ENCODE peak calls at places on chromosomes 13 and 19, in five cellular contexts. One of them, this sample, is unnamed.

GRCh38 chr19:44430956-44431355 is 17.3 kb downstream of the ZNF229 start:
- DNase-seq in upper lobe of left lung: no peak
- DNase-seq in spleen: no peak
- DNase-seq in breast epithelium: no peak
- DNase-seq in vagina: no peak
- DNase-seq in this sample: no peak

GRCh38 chr13:102571075-102571474 is 25.7 kb upstream of the TPP2 start:
- DNase-seq in spleen: no peak
- DNase-seq in breast epithelium: no peak
- DNase-seq in vagina: no peak
- DNase-seq in upper lobe of left lung: no peak
- DNase-seq in this sample: no peak

GRCh38 chr19:50983625-50984292 is at the start of gene KLK7:
- DNase-seq in vagina: no peak
- DNase-seq in upper lobe of left lung: no peak
- DNase-seq in breast epithelium: no peak
- DNase-seq in spleen: no peak
- DNase-seq in this sample: no peak

GRCh38 chr19:41987141-41987860 is 6.7 kb downstream of the ATP1A3 start:
- DNase-seq in spleen: no peak
- DNase-seq in upper lobe of left lung: no peak
- DNase-seq in vagina: no peak
- DNase-seq in breast epithelium: no peak
- DNase-seq in this sample: no peak

GRCh38 chr13:73903561-73903960 is 230.6 kb downstream of the KLF12 start:
- DNase-seq in breast epithelium: no peak
- DNase-seq in vagina: no peak
- DNase-seq in spleen: no peak
- DNase-seq in upper lobe of left lung: no peak
- DNase-seq in this sample: no peak

GRCh38 chr19:31448221-31448657 is 99.0 kb upstream of the TSHZ3 start:
- DNase-seq in upper lobe of left lung: no peak
- DNase-seq in vagina: no peak
- DNase-seq in breast epithelium: peak; percentile 43
- DNase-seq in spleen: no peak
- DNase-seq in this sample: peak; percentile 92

GRCh38 chr19:38442736-38443135 is 9.2 kb downstream of the RYR1 start:
- DNase-seq in breast epithelium: no peak
- DNase-seq in vagina: no peak
- DNase-seq in spleen: no peak
- DNase-seq in upper lobe of left lung: no peak
- DNase-seq in this sample: no peak

GRCh38 chr19:30111456-30111855 is 169.4 kb downstream of the URI1 start:
- DNase-seq in spleen: no peak
- DNase-seq in vagina: no peak
- DNase-seq in upper lobe of left lung: no peak
- DNase-seq in breast epithelium: no peak
- DNase-seq in this sample: no peak

GRCh38 chr13:40662866-40663265 is 3.6 kb downstream of the FOXO1 start:
- DNase-seq in vagina: no peak
- DNase-seq in breast epithelium: no peak
- DNase-seq in spleen: no peak
- DNase-seq in upper lobe of left lung: no peak
- DNase-seq in this sample: no peak

GRCh38 chr19:6230991-6231448 is 48.8 kb downstream of the MLLT1 start:
- DNase-seq in spleen: peak; percentile 41
- DNase-seq in breast epithelium: no peak
- DNase-seq in vagina: no peak
- DNase-seq in upper lobe of left lung: peak; percentile 49
- DNase-seq in this sample: no peak

GRCh38 chr13:35228536-35228935 is 248.0 kb downstream of the MAB21L1 start:
- DNase-seq in upper lobe of left lung: no peak
- DNase-seq in breast epithelium: no peak
- DNase-seq in vagina: no peak
- DNase-seq in spleen: no peak
- DNase-seq in this sample: no peak

GRCh38 chr19:48332662-48333466 is 7.5 kb downstream of the EMP3 start:
- DNase-seq in breast epithelium: peak; percentile 96
- DNase-seq in vagina: peak; percentile 96
- DNase-seq in upper lobe of left lung: peak; percentile 80
- DNase-seq in spleen: peak; percentile 98
- DNase-seq in this sample: peak; percentile 98
- H3K27ac ChIP-seq in breast epithelium: peak overlapping the region; percentile 88
- H3K27ac ChIP-seq in vagina: peak overlapping the region; percentile 82
- H3K27ac ChIP-seq in upper lobe of left lung: peak overlapping the region; percentile 84
- H3K27ac ChIP-seq in spleen: peak overlapping the region; percentile 99
- H3K27ac ChIP-seq in this sample: peak overlapping the region; percentile 88

DNA sequence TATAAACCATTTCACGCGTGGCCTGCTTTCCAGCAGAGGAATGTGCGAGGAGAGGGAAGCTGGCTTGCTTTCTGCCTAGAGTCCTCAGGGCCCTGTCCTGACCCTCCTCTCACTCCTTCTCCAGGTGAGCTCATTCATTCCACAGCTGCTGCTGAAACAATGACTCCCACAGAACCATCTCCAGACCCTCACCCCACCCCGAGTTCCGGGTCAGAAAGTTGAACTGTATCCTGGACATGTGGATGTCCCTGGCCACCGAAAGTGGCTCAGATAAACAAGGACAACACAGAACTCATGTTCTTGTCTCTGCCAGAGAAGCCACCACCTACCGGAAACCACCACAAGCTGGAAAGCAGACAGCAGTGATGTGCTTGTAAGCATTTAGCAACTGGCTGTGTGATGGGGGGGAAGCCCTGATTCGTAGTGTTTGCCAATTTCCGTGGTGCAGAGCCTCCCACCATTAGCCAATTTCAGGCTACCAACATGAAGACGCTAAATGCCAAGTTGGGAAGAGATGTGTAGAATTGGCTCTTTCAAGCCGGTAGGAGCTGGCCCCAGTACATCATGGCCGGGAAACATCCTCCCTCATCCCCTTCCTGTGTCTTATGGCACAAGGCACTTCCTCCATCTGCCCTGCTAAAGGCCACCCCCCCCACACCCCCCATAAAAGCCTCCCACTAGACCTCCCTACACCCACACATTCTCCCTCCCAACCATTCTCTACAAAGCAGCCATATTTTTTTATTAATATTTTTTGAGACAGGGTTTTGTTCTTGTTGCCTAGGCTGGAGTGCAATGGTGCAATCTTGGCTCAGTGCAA is 5.0 kb downstream of the SYCE2 start:
- DNase-seq in spleen: peak; percentile 84
- DNase-seq in upper lobe of left lung: no peak
- DNase-seq in vagina: no peak
- DNase-seq in breast epithelium: peak; percentile 65
- DNase-seq in this sample: no peak
- TF ChIP-seq POLR2A in spleen: no peak
- TF ChIP-seq POLR2A in upper lobe of left lung: no peak
- TF ChIP-seq POLR2A in vagina: no peak
- TF ChIP-seq POLR2A in breast epithelium: no peak
- TF ChIP-seq POLR2A in this sample: no peak

GRCh38 chr13:113880651-113881611 is 17.1 kb upstream of the GAS6 start:
- DNase-seq in vagina: peak; percentile 82
- DNase-seq in breast epithelium: peak; percentile 79
- DNase-seq in upper lobe of left lung: no peak
- DNase-seq in spleen: no peak
- DNase-seq in this sample: peak; percentile 80
- TF ChIP-seq POLR2AphosphoS5 in vagina: no peak
- TF ChIP-seq POLR2AphosphoS5 in breast epithelium: no peak
- TF ChIP-seq POLR2AphosphoS5 in upper lobe of left lung: peak; percentile 56
- TF ChIP-seq POLR2AphosphoS5 in spleen: no peak
- TF ChIP-seq POLR2AphosphoS5 in this sample: no peak

GRCh38 chr19:583198-583967 is 6.3 kb upstream of the HCN2 start:
- DNase-seq in vagina: no peak
- DNase-seq in breast epithelium: no peak
- DNase-seq in upper lobe of left lung: peak; percentile 61
- DNase-seq in spleen: no peak
- DNase-seq in this sample: no peak

GRCh38 chr19:585551-586110 is 4.0 kb upstream of the HCN2 start:
- DNase-seq in vagina: no peak
- DNase-seq in spleen: no peak
- DNase-seq in breast epithelium: no peak
- DNase-seq in upper lobe of left lung: peak; percentile 37
- DNase-seq in this sample: no peak

GRCh38 chr19:582497-583197 is 7.0 kb upstream of the HCN2 start:
- DNase-seq in vagina: no peak
- DNase-seq in spleen: no peak
- DNase-seq in upper lobe of left lung: peak; percentile 76
- DNase-seq in breast epithelium: no peak
- DNase-seq in this sample: no peak

GRCh38 chr19:583968-584239 is 5.8 kb upstream of the HCN2 start:
- DNase-seq in breast epithelium: no peak
- DNase-seq in vagina: no peak
- DNase-seq in upper lobe of left lung: no peak
- DNase-seq in spleen: no peak
- DNase-seq in this sample: no peak

GRCh38 chr19:584240-585001 is 5.3 kb upstream of the HCN2 start:
- DNase-seq in vagina: no peak
- DNase-seq in breast epithelium: no peak
- DNase-seq in upper lobe of left lung: peak; percentile 93
- DNase-seq in spleen: peak; percentile 89
- DNase-seq in this sample: no peak
- H3K27ac ChIP-seq in vagina: no peak overlapping the region
- H3K27ac ChIP-seq in breast epithelium: no peak overlapping the region
- H3K27ac ChIP-seq in upper lobe of left lung: no peak overlapping the region
- H3K27ac ChIP-seq in spleen: no peak overlapping the region
- H3K27ac ChIP-seq in this sample: no peak overlapping the region

DNA sequence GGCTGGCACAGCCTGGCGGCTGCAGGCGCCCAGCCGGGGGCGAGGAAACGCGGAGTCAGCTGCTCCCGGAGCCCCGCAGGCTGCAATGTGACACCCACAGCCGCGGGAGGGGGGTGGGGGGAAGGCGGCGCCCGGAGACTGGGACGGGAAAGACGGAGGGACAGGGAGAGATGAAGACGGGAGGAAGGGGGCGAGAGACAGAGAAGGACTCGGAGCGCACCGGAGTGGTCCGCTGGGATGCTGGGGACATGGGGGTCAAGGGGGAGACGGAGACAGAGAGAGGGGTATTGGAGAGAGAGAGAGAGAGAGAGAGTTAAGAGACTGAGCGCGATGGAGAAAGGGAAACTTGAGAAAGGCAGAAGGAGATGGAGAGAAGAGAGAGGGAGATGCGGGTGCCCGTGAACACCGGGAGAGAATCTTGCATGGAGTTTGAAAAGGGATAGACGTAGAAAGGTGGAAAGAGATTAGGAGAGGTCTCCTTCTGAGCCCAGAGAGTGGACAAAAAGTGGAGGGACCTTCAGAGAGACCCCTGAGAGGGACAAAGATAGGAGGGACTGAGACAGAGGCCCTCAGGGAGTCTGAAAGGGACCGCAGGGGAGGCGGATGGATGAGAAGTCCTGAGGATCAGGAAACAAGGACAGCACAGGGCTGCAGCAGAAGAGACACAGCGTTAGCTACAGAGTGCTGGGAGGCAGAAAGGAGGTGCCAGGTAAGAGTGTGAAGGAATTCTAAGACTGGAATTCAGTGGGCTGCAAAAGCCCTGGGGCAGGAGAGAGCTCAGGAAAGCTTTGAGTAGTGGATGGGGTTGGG is 1.0 kb downstream of the SCN1B start:
- DNase-seq in upper lobe of left lung: peak; percentile 88
- DNase-seq in breast epithelium: no peak
- DNase-seq in vagina: no peak
- DNase-seq in spleen: no peak
- DNase-seq in this sample: no peak
- TF ChIP-seq POLR2A in upper lobe of left lung: no peak
- TF ChIP-seq POLR2A in breast epithelium: no peak
- TF ChIP-seq POLR2A in vagina: no peak
- TF ChIP-seq POLR2A in spleen: no peak
- TF ChIP-seq POLR2A in this sample: no peak

GRCh38 chr19:49488863-49489537 is 1.6 kb downstream of the RPL13A start:
- DNase-seq in breast epithelium: no peak
- DNase-seq in upper lobe of left lung: no peak
- DNase-seq in vagina: no peak
- DNase-seq in spleen: no peak
- DNase-seq in this sample: no peak
- TF ChIP-seq POLR2AphosphoS5 in breast epithelium: no peak
- TF ChIP-seq POLR2AphosphoS5 in upper lobe of left lung: no peak
- TF ChIP-seq POLR2AphosphoS5 in vagina: no peak
- TF ChIP-seq POLR2AphosphoS5 in spleen: no peak
- TF ChIP-seq POLR2AphosphoS5 in this sample: no peak

GRCh38 chr19:17470204-17470841 is at the start of gene SLC27A1:
- DNase-seq in vagina: peak; percentile 92
- DNase-seq in breast epithelium: peak; percentile 100
- DNase-seq in upper lobe of left lung: peak; percentile 97
- DNase-seq in spleen: peak; percentile 97
- DNase-seq in this sample: peak; percentile 100
- H3K27ac ChIP-seq in vagina: peak within 1 kb of the TSS; percentile 93
- H3K27ac ChIP-seq in breast epithelium: peak within 1 kb of the TSS; percentile 97
- H3K27ac ChIP-seq in upper lobe of left lung: peak within 1 kb of the TSS; percentile 70
- H3K27ac ChIP-seq in spleen: peak within 1 kb of the TSS; percentile 83
- H3K27ac ChIP-seq in this sample: peak within 1 kb of the TSS; percentile 92

GRCh38 chr19:55487884-55488687 is at the start of gene SSC5D:
- DNase-seq in vagina: no peak
- DNase-seq in upper lobe of left lung: no peak
- DNase-seq in breast epithelium: no peak
- DNase-seq in spleen: no peak
- DNase-seq in this sample: no peak

GRCh38 chr19:55491546-55492360 is 3.5 kb downstream of the SSC5D start:
- DNase-seq in breast epithelium: no peak
- DNase-seq in vagina: no peak
- DNase-seq in upper lobe of left lung: peak; percentile 67
- DNase-seq in spleen: no peak
- DNase-seq in this sample: no peak

GRCh38 chr19:55488986-55489710 is 912 bp downstream of the SSC5D start:
- DNase-seq in spleen: no peak
- DNase-seq in vagina: no peak
- DNase-seq in breast epithelium: no peak
- DNase-seq in upper lobe of left lung: peak; percentile 82
- DNase-seq in this sample: no peak

GRCh38 chr19:55490478-55491436 is 2.5 kb downstream of the SSC5D start:
- DNase-seq in spleen: no peak
- DNase-seq in vagina: no peak
- DNase-seq in upper lobe of left lung: peak; percentile 83
- DNase-seq in breast epithelium: no peak
- DNase-seq in this sample: no peak

GRCh38 chr19:55489711-55490477 is 1.7 kb downstream of the SSC5D start:
- DNase-seq in breast epithelium: no peak
- DNase-seq in upper lobe of left lung: no peak
- DNase-seq in vagina: no peak
- DNase-seq in spleen: no peak
- DNase-seq in this sample: no peak
- TF ChIP-seq POLR2A in breast epithelium: no peak
- TF ChIP-seq POLR2A in upper lobe of left lung: no peak
- TF ChIP-seq POLR2A in vagina: no peak
- TF ChIP-seq POLR2A in spleen: no peak
- TF ChIP-seq POLR2A in this sample: no peak

GRCh38 chr13:33184530-33184929 is 101.0 kb downstream of the STARD13 start:
- DNase-seq in upper lobe of left lung: no peak
- DNase-seq in vagina: no peak
- DNase-seq in spleen: no peak
- DNase-seq in breast epithelium: no peak
- DNase-seq in this sample: no peak
- TF ChIP-seq POLR2AphosphoS5 in upper lobe of left lung: no peak
- TF ChIP-seq POLR2AphosphoS5 in vagina: no peak
- TF ChIP-seq POLR2AphosphoS5 in spleen: no peak
- TF ChIP-seq POLR2AphosphoS5 in breast epithelium: no peak
- TF ChIP-seq POLR2AphosphoS5 in this sample: peak; percentile 47

DNA sequence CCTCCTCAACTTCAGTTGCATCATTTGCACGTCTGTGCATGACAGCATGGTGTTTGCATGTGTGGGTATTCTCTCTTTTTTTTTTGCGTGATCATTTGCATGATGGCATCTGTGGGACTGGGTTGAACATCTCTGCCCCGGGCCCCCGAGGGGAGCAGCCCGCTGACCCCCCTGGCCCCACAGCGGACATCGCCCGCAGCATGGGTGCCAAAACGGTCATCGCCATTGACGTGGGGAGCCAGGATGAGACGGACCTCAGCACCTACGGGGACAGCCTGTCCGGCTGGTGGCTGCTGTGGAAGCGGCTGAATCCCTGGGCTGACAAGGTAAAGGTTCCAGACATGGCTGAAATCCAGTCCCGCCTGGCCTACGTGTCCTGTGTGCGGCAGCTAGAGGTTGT is 23.1 kb downstream of the PNPLA6 start:
- DNase-seq in breast epithelium: no peak
- DNase-seq in vagina: no peak
- DNase-seq in upper lobe of left lung: peak; percentile 52
- DNase-seq in spleen: no peak
- DNase-seq in this sample: no peak
- H3K27ac ChIP-seq in breast epithelium: no peak overlapping the region
- H3K27ac ChIP-seq in vagina: no peak overlapping the region
- H3K27ac ChIP-seq in upper lobe of left lung: no peak overlapping the region
- H3K27ac ChIP-seq in spleen: no peak overlapping the region
- H3K27ac ChIP-seq in this sample: no peak overlapping the region

This sample was measured in esophagus muscularis mucosa.